ENCODE peak calls at places on chromosome 14, in eight cellular contexts. C is cardiac fibroblast, J is esophagus squamous epithelium, K is AG10803, L is fibroblast of pulmonary artery, V is NB4, Y is PC-3, W is HFF-Myc. X is an unnamed sample.

GRCh38 chr14:100056964-100057817 is 8.0 kb upstream of the EVL start:
- DNase-seq in Y (peak), C (peak), K (peak), W (no peak), L (peak), V (peak), J (no peak), X (peak)

GRCh38 chr14:35365130-35366047 is 39.2 kb downstream of the NFKBIA start:
- DNase-seq in J (peak), L (peak), K (peak), C (peak), V (peak), W (no peak), Y (peak), X (peak)

GRCh38 chr14:58659846-58660245 is 22.1 kb downstream of the DACT1 start:
- DNase-seq in W (no peak), K (no peak), L (no peak), Y (no peak), C (no peak), J (no peak), V (no peak), X (no peak)

GRCh38 chr14:90416649-90417237 is 19.9 kb downstream of the CALM1 start:
- DNase-seq in L (peak), W (no peak), Y (no peak), K (no peak), V (no peak), C (no peak), J (no peak), X (no peak)

GRCh38 chr14:68548194-68549056 is 244.4 kb downstream of the ZFP36L1 start:
- DNase-seq in W (peak), J (no peak), C (peak), L (peak), Y (peak), K (peak), V (no peak), X (peak)

GRCh38 chr14:63671987-63672386 is 30.3 kb upstream of the WDR89 start:
- DNase-seq in L (no peak), C (no peak), Y (no peak), V (no peak), W (no peak), K (no peak), J (no peak), X (no peak)

GRCh38 chr14:68790656-68791077 is 2.2 kb downstream of the ZFP36L1 start:
- DNase-seq in V (no peak), Y (peak), K (no peak), C (no peak), L (peak), W (no peak), J (no peak), X (no peak)

GRCh38 chr14:105582639-105583038 is 56.3 kb downstream of the TMEM121 start:
- DNase-seq in L (no peak), W (no peak), J (no peak), C (no peak), K (peak), V (no peak), Y (no peak), X (no peak)

GRCh38 chr14:61502459-61503093 is 181.2 kb downstream of the PRKCH start:
- DNase-seq in V (no peak), W (no peak), Y (no peak), C (peak), J (no peak), L (peak), K (no peak), X (no peak)

GRCh38 chr14:106185837-106186233 is 659.5 kb downstream of the TMEM121 start:
- DNase-seq in C (no peak), L (no peak), W (no peak), V (peak), Y (no peak), J (no peak), K (no peak), X (no peak)

GRCh38 chr14:94342334-94342934 is 19.3 kb upstream of the SERPINA6 start:
- DNase-seq in V (peak), Y (peak), L (peak), K (peak), C (peak), J (peak), W (peak), X (peak)

GRCh38 chr14:104007121-104007520 is 64.8 kb upstream of the RD3L start:
- DNase-seq in L (no peak), W (no peak), K (no peak), J (no peak), C (no peak), V (no peak), Y (no peak), X (no peak)

GRCh38 chr14:60815371-60815770 is 80.8 kb downstream of the MNAT1 start:
- DNase-seq in V (no peak), W (peak), L (no peak), J (no peak), Y (peak), C (no peak), K (peak), X (no peak)

GRCh38 chr14:67674480-67675218 is at the start of gene VTI1B:
- DNase-seq in J (peak), C (peak), W (no peak), K (peak), V (peak), Y (peak), L (peak), X (peak)

GRCh38 chr14:28751467-28752058 is 15.0 kb upstream of the FOXG1 start:
- DNase-seq in C (peak), L (peak), K (peak), Y (peak), W (peak), V (peak), J (no peak), X (peak)

GRCh38 chr14:99174920-99175319 is 97.1 kb downstream of the BCL11B start:
- DNase-seq in K (no peak), J (no peak), C (no peak), V (no peak), L (no peak), W (no peak), Y (no peak), X (no peak)

GRCh38 chr14:102140027-102140749 is 491 bp downstream of the WDR20 start:
- DNase-seq in L (peak), K (peak), J (no peak), Y (no peak), V (peak), W (no peak), C (peak), X (no peak)

GRCh38 chr14:100012478-100012925 is 52.7 kb upstream of the EVL start:
- DNase-seq in L (peak), C (peak), W (no peak), J (no peak), Y (no peak), K (peak), V (no peak), X (peak)

GRCh38 chr14:59093889-59094288 is 94.6 kb upstream of the DAAM1 start:
- DNase-seq in Y (peak), L (no peak), K (peak), V (no peak), W (no peak), C (no peak), J (no peak), X (no peak)

GRCh38 chr14:103718572-103718971 is 3.0 kb downstream of the ZFYVE21 start:
- DNase-seq in K (peak), C (no peak), L (peak), Y (no peak), W (no peak), V (no peak), J (no peak), X (peak)

GRCh38 chr14:91108941-91109611 is 4.8 kb upstream of the DGLUCY start:
- DNase-seq in W (no peak), Y (peak), V (peak), J (no peak), K (no peak), L (peak), C (peak), X (no peak)

GRCh38 chr14:64671591-64671990 is 32.6 kb upstream of the PLEKHG3 start:
- DNase-seq in C (peak), Y (peak), L (peak), V (peak), W (no peak), J (no peak), K (peak), X (peak)

GRCh38 chr14:30872602-30873001 is 1.8 kb upstream of the COCH start:
- DNase-seq in J (no peak), W (no peak), Y (no peak), K (no peak), C (no peak), L (no peak), V (no peak), X (no peak)

GRCh38 chr14:24232645-24233537 is at the start of gene GMPR2:
- DNase-seq in Y (no peak), V (no peak), C (no peak), J (no peak), L (no peak), W (no peak), K (no peak), X (peak)

GRCh38 chr14:55279384-55279783 is 8.2 kb downstream of the FBXO34 start:
- DNase-seq in K (no peak), J (no peak), V (no peak), L (no peak), Y (no peak), C (no peak), W (no peak), X (no peak)
- TF ChIP-seq CTCF in K (no peak), J (no peak), V (no peak), L (no peak), Y (no peak), C (no peak), W (no peak), X (no peak)

GRCh38 chr14:89013698-89014569 is 189.5 kb downstream of the TTC8 start:
- DNase-seq in K (no peak), L (no peak), V (no peak), W (no peak), C (no peak), Y (no peak), J (no peak), X (no peak)

GRCh38 chr14:89014570-89014847 is 190.1 kb downstream of the TTC8 start:
- DNase-seq in Y (no peak), W (no peak), V (peak), L (no peak), K (no peak), J (no peak), C (no peak), X (no peak)

GRCh38 chr14:89015016-89015415 is 190.6 kb downstream of the TTC8 start:
- DNase-seq in C (peak), W (no peak), J (no peak), L (peak), K (no peak), V (no peak), Y (peak), X (peak)

GRCh38 chr14:89013098-89013504 is 188.7 kb downstream of the TTC8 start:
- DNase-seq in J (no peak), K (no peak), Y (peak), V (peak), W (no peak), C (peak), L (peak), X (peak)

GRCh38 chr14:89017417-89017816 is 193.0 kb downstream of the TTC8 start:
- DNase-seq in W (no peak), Y (no peak), C (no peak), L (no peak), K (no peak), V (no peak), J (no peak), X (no peak)
- H3K4me3 ChIP-seq in W (no peak), Y (no peak), C (no peak), L (no peak), K (no peak), V (no peak), J (no peak), X (no peak)

GRCh38 chr14:72597834-72598233 is 296.1 kb downstream of the DPF3 start:
- DNase-seq in V (no peak), Y (no peak), C (no peak), W (no peak), L (no peak), J (no peak), K (no peak), X (no peak)
- TF ChIP-seq CTCF in V (no peak), Y (no peak), C (no peak), W (no peak), L (no peak), J (no peak), K (no peak), X (no peak)

GRCh38 chr14:80434574-80435321 is 223.4 kb upstream of the DIO2 start:
- DNase-seq in L (no peak), J (no peak), V (no peak), K (no peak), W (no peak), Y (peak), C (peak), X (peak)

GRCh38 chr14:80428171-80428570 is 216.9 kb upstream of the DIO2 start:
- DNase-seq in W (no peak), K (peak), V (no peak), J (no peak), L (peak), Y (no peak), C (peak), X (no peak)

DNA sequence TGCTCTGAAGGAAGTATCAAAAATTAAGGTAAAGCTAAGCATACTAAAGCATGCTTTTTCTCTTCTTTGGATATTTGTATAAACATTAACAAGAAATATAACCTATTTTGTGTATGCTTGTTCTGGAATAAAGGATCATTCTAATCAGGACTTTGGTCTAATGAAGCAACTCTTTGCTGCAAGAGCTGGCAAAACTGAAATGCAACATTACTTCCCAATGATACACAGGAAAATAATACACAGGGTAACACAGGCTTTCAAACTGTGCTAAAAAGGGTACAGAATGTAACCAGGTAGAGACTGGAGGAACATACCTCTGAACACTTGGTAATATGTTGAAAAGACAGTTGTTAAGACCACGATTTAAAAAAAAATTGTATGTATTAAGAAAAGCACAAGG is 222.5 kb upstream of the DIO2 start:
- DNase-seq in W (no peak), L (no peak), J (no peak), V (no peak), Y (no peak), C (no peak), K (no peak), X (no peak)
- H3K4me3 ChIP-seq in W (no peak), L (no peak), J (no peak), V (no peak), Y (no peak), C (no peak), K (no peak), X (no peak)